ENCODE peak calls at places on chromosomes 6 and 20, in seven cellular contexts. T, W, U, F, Z, A and S are unnamed samples. For H3K9me3, the result is how much of the 10 kb centered on the place peaks cover.

GRCh38 chr6:99151634-99152344 is 197.7 kb downstream of the FAXC start:
- DNase-seq in Z (peak), U (no peak), A (no peak), W (peak), T (peak), F (peak), S (peak)

GRCh38 chr20:10524643-10525042 is 89.5 kb downstream of the SLX4IP start:
- DNase-seq in T (no peak), A (no peak), U (no peak), F (no peak), Z (no peak), W (no peak), S (no peak)

GRCh38 chr6:148398244-148398643 is 55.6 kb downstream of the SASH1 start:
- DNase-seq in Z (no peak), F (no peak), W (no peak), U (no peak), T (no peak), A (no peak), S (no peak)

GRCh38 chr20:58021481-58021880 is 207.0 kb downstream of the ANKRD60 start:
- DNase-seq in W (no peak), T (peak), Z (peak), A (no peak), F (peak), U (peak), S (peak)

GRCh38 chr6:106804238-106805016 is 170.1 kb downstream of the CD24 start:
- DNase-seq in Z (no peak), U (no peak), W (no peak), T (no peak), F (no peak), A (no peak), S (no peak)

GRCh38 chr6:110534731-110535164 is 58.3 kb upstream of the SLC22A16 start:
- DNase-seq in Z (no peak), W (no peak), T (no peak), A (no peak), U (no peak), F (no peak), S (no peak)

GRCh38 chr6:77094821-77095220 is 368.5 kb downstream of the HTR1B start:
- DNase-seq in F (no peak), A (no peak), Z (no peak), U (no peak), T (no peak), W (no peak), S (no peak)

GRCh38 chr6:149347067-149347466 is 29.6 kb downstream of the TAB2 start:
- DNase-seq in U (no peak), A (no peak), W (no peak), F (no peak), T (no peak), Z (no peak), S (no peak)

GRCh38 chr6:125363360-125364121 is 61.8 kb upstream of the HDDC2 start:
- DNase-seq in U (peak), T (peak), Z (peak), W (no peak), F (peak), A (peak), S (peak)

GRCh38 chr20:3168829-3169590 is 4.3 kb downstream of the LZTS3 start:
- DNase-seq in A (no peak), W (no peak), T (peak), Z (no peak), U (no peak), F (no peak), S (no peak)

GRCh38 chr20:58405504-58406291 is 16.7 kb downstream of the VAPB start:
- DNase-seq in Z (no peak), A (no peak), U (no peak), F (no peak), T (no peak), W (no peak), S (no peak)

GRCh38 chr6:20660534-20660933 is 126.3 kb downstream of the CDKAL1 start:
- DNase-seq in T (no peak), Z (no peak), W (no peak), F (no peak), U (no peak), A (no peak), S (no peak)

GRCh38 chr6:105364243-105364642 is 38.6 kb downstream of the PREP start:
- DNase-seq in U (no peak), T (no peak), A (no peak), W (no peak), Z (no peak), F (peak), S (no peak)

GRCh38 chr6:34602318-34603111 is 46.4 kb upstream of the SPDEF start:
- DNase-seq in A (peak), U (no peak), T (no peak), F (no peak), Z (no peak), W (no peak), S (no peak)

GRCh38 chr6:18025591-18025990 is 38.2 kb upstream of the KIF13A start:
- DNase-seq in W (no peak), Z (no peak), A (no peak), T (peak), U (no peak), F (no peak), S (no peak)

GRCh38 chr6:153092082-153093013 is 38.7 kb downstream of the RGS17 start:
- DNase-seq in Z (no peak), F (no peak), W (no peak), A (no peak), T (no peak), U (no peak), S (no peak)

GRCh38 chr6:3808189-3808588 is 41.0 kb upstream of the FAM50B start:
- DNase-seq in A (no peak), T (no peak), U (no peak), Z (no peak), F (no peak), W (no peak), S (no peak)

GRCh38 chr6:4853782-4854511 is 77.7 kb downstream of the CDYL start:
- DNase-seq in W (no peak), Z (no peak), U (no peak), A (no peak), F (no peak), T (no peak), S (no peak)

GRCh38 chr20:9515761-9516657 is 1.6 kb downstream of the LAMP5 start:
- DNase-seq in T (no peak), A (no peak), W (peak), U (no peak), F (no peak), Z (no peak), S (peak)

GRCh38 chr20:63740070-63740500 is 509 bp downstream of the SLC2A4RG start:
- DNase-seq in U (no peak), Z (peak), W (peak), F (no peak), T (no peak), A (no peak), S (peak)

GRCh38 chr6:153058291-153058690 is 55.8 kb upstream of the MTRF1L start:
- DNase-seq in F (no peak), A (no peak), U (no peak), Z (no peak), W (no peak), T (no peak), S (no peak)

GRCh38 chr6:112933947-112934346 is 586.8 kb downstream of the RFPL4B start:
- DNase-seq in Z (no peak), T (no peak), A (no peak), U (no peak), W (no peak), F (no peak), S (no peak)

GRCh38 chr6:134235937-134236751 is 81.8 kb downstream of the SGK1 start:
- DNase-seq in U (no peak), T (no peak), A (no peak), W (no peak), F (no peak), Z (no peak), S (no peak)

GRCh38 chr6:82786251-82786650 is 279.4 kb downstream of the UBE3D start:
- DNase-seq in F (no peak), Z (no peak), T (no peak), A (no peak), W (no peak), U (no peak), S (no peak)

GRCh38 chr6:154245542-154245941 is 111.1 kb downstream of the IPCEF1 start:
- DNase-seq in A (no peak), T (no peak), F (no peak), U (no peak), W (no peak), Z (no peak), S (no peak)
- TF ChIP-seq POLR2A in A (no peak), T (no peak), F (no peak), U (no peak), W (peak), Z (no peak), S (no peak)

GRCh38 chr6:169421890-169422289 is 168.2 kb upstream of the THBS2 start:
- DNase-seq in W (no peak), Z (no peak), A (no peak), U (no peak), T (no peak), F (no peak), S (no peak)
- H3K9me3 ChIP-seq in W (under half), Z (under half), A (under half), U (under half), T (under half), F (under half), S (under half)

GRCh38 chr20:41134362-41135186 is 2.8 kb upstream of the PLCG1 start:
- DNase-seq in A (no peak), T (peak), Z (no peak), W (no peak), U (peak), F (no peak), S (no peak)
- TF ChIP-seq CTCF in A (no peak), T (no peak), Z (no peak), W (no peak), U (no peak), F (no peak), S (no peak)

GRCh38 chr6:2168480-2168879 is 76.9 kb downstream of the GMDS start:
- DNase-seq in U (no peak), A (no peak), Z (no peak), W (no peak), T (no peak), F (no peak), S (no peak)
- TF ChIP-seq POLR2A in U (no peak), A (no peak), Z (no peak), W (no peak), T (no peak), F (no peak), S (no peak)

GRCh38 chr6:169891421-169891820 is 140.0 kb downstream of the ERMARD start:
- DNase-seq in U (no peak), T (no peak), W (no peak), Z (no peak), F (no peak), A (no peak), S (no peak)
- H3K9me3 ChIP-seq in U (under half), T (under half), W (under half), Z (under half), F (under half), A (under half), S (under half)

DNA sequence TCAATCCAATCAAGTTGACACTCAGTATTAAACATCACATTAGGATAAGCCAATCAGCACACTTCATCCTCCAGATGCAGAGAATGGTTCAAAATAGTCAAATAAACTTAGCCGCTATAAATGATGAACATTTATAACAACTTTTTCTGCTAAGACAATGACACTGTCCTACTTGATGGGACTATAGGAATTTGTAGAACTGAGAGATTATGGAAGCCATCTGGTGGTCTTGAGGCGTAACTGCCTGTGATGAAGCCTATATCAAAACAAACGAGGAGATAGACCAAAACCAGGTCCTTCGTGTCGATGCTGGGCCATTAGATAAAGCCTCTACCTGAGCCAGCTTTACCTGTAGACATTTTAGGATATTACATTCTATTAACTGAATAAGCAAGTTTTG is 631.1 kb downstream of the COL12A1 start:
- DNase-seq in W (no peak), A (no peak), U (no peak), Z (no peak), F (no peak), T (no peak), S (no peak)
- TF ChIP-seq CTCF in W (peak), A (no peak), U (peak), Z (peak), F (no peak), T (no peak), S (no peak)

DNA sequence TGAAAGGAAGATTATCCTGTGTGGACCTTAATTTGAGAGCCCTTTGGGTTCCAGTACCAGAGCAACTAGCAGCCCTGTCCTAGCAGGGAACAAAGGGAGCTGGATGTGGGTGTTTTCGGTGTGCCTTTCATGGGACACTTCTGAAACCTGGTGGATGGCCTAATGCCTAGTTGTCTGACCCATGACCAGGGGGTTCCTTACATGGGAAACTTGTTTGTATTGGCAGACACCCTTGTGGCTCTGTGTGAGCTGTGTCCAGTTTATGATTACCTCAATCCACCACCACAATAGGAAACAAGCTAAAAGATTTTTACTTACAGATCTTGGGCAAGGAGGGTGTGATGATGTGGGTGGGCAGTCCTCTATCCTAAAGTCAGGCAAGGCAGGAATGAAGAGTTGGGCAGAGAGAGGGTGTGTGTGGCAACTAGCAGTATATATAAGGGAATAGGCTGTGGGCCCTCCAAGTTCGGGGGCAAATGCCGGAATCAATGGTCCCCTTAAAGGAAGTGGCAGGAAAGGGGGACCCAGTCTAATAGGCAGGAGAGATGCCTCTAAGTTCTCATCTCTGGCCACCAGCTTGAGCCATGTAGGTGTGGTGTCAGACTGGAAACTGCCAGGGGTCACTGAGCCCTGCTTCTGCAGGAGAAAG is 264.6 kb downstream of the QKI start:
- DNase-seq in Z (no peak), U (no peak), W (no peak), F (no peak), A (no peak), T (no peak), S (no peak)
- TF ChIP-seq POLR2A in Z (no peak), U (no peak), W (no peak), F (no peak), A (no peak), T (no peak), S (no peak)

GRCh38 chr20:41046716-41047115 is 18.1 kb downstream of the TOP1 start:
- DNase-seq in U (no peak), Z (no peak), F (no peak), T (no peak), W (no peak), A (no peak), S (peak)

GRCh38 chr20:41045680-41046079 is 17.1 kb downstream of the TOP1 start:
- DNase-seq in F (no peak), T (no peak), A (no peak), U (no peak), Z (no peak), W (no peak), S (no peak)

GRCh38 chr20:41041693-41042092 is 13.1 kb downstream of the TOP1 start:
- DNase-seq in A (no peak), Z (no peak), U (no peak), T (no peak), F (no peak), W (no peak), S (no peak)

GRCh38 chr20:41047279-41047974 is 18.8 kb downstream of the TOP1 start:
- DNase-seq in T (no peak), A (no peak), W (no peak), U (no peak), F (no peak), Z (no peak), S (no peak)

DNA sequence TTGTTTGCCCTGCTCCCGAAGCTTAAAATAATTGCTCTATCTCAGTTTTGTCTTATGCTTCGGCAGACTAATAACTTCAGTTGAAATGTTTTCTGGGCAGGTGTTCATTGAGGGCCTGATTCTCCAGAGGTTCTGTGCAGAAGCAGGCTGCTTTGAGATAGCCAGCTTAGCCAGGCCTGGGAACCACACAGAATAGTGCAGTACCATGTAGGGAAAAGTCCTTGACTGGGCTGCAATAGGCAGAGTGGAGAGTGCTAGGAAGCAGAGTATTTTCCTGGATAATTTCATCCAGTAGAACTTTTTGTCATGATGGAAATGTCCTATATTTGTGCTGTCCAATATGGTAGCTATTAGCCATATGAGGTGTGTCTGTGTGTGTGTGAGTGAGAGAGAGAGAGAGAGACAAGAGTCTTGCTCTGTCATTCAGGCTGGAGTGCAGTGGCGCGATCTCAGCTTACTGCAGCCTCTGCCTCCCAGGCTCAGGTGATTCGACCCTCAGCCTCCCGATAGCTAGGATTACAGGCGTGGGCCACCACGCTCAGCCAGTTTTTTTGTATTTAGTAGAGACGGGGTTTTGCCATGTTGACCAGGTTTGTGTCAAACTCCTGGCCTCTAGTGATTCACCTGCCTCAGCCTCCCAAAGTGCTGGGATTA is 15.9 kb downstream of the TOP1 start:
- DNase-seq in W (no peak), Z (no peak), T (no peak), A (no peak), U (no peak), F (no peak), S (no peak)
- H3K9me3 ChIP-seq in W (under half), Z (under half), T (under half), A (under half), U (under half), F (under half), S (under half)

DNA sequence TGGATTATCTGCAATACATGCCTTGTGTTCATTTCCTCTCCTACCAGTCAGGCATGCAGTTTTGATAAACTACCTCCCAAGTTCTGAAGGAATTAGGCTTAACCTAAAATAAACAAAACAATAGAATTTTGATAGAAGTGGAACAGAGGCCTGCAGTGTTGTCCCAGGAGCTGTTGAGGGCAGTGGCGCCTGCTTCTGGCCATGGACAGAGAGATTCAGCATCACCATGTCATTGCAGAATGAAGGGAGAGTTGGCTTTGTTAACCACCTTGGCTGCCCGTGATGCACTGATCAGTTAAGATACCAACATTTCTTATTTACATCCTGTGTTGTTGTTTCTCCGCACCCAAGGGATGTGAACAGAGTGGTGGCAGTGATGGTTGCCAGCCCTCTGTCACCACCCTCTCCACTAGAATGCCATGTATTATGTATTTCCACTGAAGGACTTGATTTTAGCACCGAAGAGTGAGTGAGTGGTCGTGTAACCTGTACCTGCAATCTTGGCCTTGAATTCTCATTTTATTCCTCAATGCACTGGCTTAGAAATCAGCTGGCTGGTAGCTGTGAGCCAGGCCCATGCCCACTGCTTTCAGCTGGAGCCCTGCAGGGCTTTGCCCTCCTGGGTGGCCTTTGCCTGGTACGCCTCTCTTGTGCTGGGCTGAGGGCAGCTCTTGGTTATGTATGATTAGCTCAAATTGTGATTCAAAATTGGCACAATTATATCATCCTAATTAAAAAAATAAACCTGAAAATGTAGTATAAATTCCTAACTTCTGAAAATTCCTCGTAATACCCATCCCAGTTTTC is 56.5 kb downstream of the SHLD1 start:
- DNase-seq in W (no peak), F (no peak), T (no peak), U (no peak), Z (peak), A (no peak), S (no peak)
- TF ChIP-seq CTCF in W (no peak), F (no peak), T (no peak), U (no peak), Z (no peak), A (no peak), S (no peak)

DNA sequence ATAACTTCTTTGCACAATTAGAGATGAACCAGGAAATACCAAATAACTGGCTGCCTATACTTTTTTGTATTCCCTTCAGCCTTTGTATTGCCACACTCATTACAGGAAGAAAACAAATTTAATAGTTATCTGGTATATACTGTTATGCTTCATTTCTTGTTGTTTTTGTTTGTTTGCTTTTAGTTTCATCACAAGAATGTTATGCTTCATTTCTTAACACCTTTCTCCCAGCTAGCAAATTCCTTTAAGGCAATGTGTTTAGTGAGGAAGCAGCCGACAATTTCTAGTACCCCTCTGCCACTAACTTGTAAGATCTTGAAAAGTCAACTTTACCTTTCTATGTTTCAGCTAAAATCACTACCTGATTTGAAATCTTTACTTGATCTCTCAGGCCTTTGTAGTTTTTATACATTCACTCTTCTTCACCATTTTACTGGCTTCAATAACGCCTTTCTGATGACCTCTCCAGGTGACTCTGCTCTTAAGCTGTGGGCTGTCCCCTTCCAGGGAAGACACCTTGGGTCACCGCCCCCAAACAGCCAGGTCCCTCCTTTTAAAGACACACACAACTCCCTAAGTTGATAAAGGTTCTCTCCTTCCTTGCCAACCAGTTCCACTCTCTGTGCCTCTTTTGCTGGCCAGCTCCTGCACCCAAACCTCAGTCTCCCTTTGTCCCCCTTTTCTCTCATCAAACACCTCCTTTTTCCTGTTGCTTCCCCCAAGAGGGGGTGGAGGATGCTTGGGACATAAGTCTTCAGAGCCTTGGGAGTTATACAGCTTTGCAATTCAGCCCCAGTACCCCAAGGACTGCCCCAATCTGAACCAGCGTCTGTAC is 1.2 kb downstream of the NCOA6 start:
- DNase-seq in T (peak), F (peak), A (peak), U (peak), W (peak), Z (peak), S (peak)
- TF ChIP-seq POLR2A in T (peak), F (no peak), A (peak), U (no peak), W (peak), Z (no peak), S (peak)